ENCODE peak calls at places on chromosomes 2 and 18, in seven cellular contexts. O, U, M, E, C, F and X are unnamed samples.

GRCh38 chr2:39385172-39385571 is 51.9 kb downstream of the MAP4K3 start:
- DNase-seq in O (no peak), U (no peak), M (no peak), E (no peak), C (no peak), F (no peak), X (no peak)

GRCh38 chr2:109398616-109399015 is 215.2 kb downstream of the SEPTIN10 start:
- DNase-seq in O (no peak), U (no peak), M (peak; percentile 38), E (no peak), C (peak; percentile 51), F (no peak), X (no peak)

GRCh38 chr2:207663870-207664545 is 38.8 kb upstream of the METTL21A start:
- DNase-seq in O (no peak), U (no peak), M (no peak), E (no peak), C (no peak), F (no peak), X (no peak)

GRCh38 chr2:73896362-73897239 is 3.8 kb downstream of the ACTG2 start:
- DNase-seq in O (peak; percentile 42), U (no peak), M (peak; percentile 97), E (no peak), C (peak; percentile 70), F (no peak), X (peak; percentile 18)

GRCh38 chr2:43318791-43319190 is 92.4 kb upstream of the ZFP36L2 start:
- DNase-seq in O (no peak), U (no peak), M (peak; percentile 71), E (no peak), C (no peak), F (no peak), X (no peak)

GRCh38 chr2:216490061-216490460 is 8.6 kb upstream of the RPL37A start:
- DNase-seq in O (no peak), U (no peak), M (peak; percentile 81), E (no peak), C (no peak), F (no peak), X (no peak)

GRCh38 chr2:229164545-229165249 is 106.4 kb downstream of the PID1 start:
- DNase-seq in O (no peak), U (no peak), M (peak; percentile 34), E (no peak), C (no peak), F (no peak), X (no peak)

GRCh38 chr2:151762694-151763093 is 28.4 kb upstream of the NEB start:
- DNase-seq in O (no peak), U (no peak), M (peak; percentile 25), E (no peak), C (peak; percentile 16), F (no peak), X (no peak)

GRCh38 chr2:25405871-25406270 is 64.1 kb upstream of the DNMT3A start:
- DNase-seq in O (no peak), U (no peak), M (no peak), E (no peak), C (no peak), F (no peak), X (no peak)

GRCh38 chr2:213108308-213108707 is 43.1 kb downstream of the IKZF2 start:
- DNase-seq in O (no peak), U (no peak), M (no peak), E (no peak), C (no peak), F (no peak), X (no peak)

GRCh38 chr2:1299053-1299452 is 114.2 kb upstream of the TPO start:
- DNase-seq in O (no peak), U (no peak), M (no peak), E (no peak), C (no peak), F (no peak), X (no peak)

GRCh38 chr2:16400127-16400623 is 265.5 kb downstream of the CYRIA start:
- DNase-seq in O (no peak), U (no peak), M (no peak), E (no peak), C (no peak), F (no peak), X (no peak)

GRCh38 chr2:102052367-102052764 is 60.6 kb downstream of the IL1R2 start:
- DNase-seq in O (no peak), U (no peak), M (no peak), E (no peak), C (no peak), F (no peak), X (no peak)

GRCh38 chr18:79921984-79922965 is 29.2 kb downstream of the SLC66A2 start:
- DNase-seq in O (no peak), U (peak; percentile 41), M (no peak), E (no peak), C (no peak), F (peak; percentile 18), X (no peak)

GRCh38 chr2:150610670-150611279 is 123.3 kb upstream of the RND3 start:
- DNase-seq in O (peak; percentile 15), U (no peak), M (no peak), E (peak; percentile 64), C (no peak), F (no peak), X (peak; percentile 2)

GRCh38 chr18:36589857-36590543 is 238.8 kb downstream of the TPGS2 start:
- DNase-seq in O (no peak), U (no peak), M (peak; percentile 83), E (no peak), C (no peak), F (no peak), X (no peak)

GRCh38 chr18:36411745-36412168 is 114.2 kb downstream of the FHOD3 start:
- DNase-seq in O (no peak), U (no peak), M (no peak), E (peak; percentile 37), C (no peak), F (no peak), X (peak; percentile 28)

DNA sequence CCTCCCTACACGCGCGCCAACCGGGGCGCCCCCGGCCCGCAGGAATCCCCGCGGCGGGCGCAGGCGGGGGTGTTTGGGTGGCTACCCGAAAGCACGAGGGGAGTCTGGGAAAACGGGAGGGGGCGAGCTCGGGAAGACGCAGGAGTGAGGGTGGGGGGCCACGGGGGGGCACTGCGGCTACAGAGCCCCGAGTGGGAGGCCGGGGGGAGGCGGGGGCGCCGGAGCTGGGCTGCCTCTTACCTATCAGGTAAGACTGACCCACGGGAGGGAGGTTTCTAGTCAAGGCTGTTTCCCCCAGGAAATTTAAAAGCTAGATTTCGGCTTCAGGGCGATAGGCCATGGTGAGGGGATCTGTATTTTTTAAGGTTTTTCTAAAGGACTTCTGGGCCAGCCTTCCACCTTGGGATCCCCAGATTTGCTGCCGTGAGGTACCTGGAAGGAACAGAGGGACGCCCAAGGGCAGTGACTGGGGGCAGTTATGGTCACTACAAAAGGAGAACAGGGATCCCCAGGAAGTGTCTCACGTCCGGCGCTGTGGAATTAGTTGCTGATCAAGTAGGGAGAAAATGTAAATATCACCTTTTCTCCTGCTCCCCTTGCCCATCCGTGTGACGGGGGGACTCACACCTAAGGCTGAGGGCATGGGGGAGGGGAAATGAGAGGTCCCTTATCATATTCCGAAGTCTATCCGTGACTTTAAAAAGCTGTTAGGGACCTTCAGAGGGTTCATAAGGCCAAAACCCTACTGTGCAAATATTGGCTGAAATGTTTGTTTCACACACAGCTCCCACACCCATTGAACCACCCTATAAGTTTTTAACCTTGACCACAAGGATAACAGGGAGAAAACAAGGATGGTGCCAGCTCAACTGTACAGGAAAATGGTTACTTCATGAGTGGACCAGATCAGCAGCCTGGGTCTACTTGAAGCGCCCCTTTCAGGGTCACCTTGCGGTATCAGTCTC is 638 bp upstream of the IRS1 start:
- DNase-seq in O (peak; percentile 36), U (no peak), M (peak; percentile 34), E (no peak), C (no peak), F (peak; percentile 57), X (no peak)
- TF ChIP-seq CTCF in O (no peak), U (peak; percentile 75), M (no peak), E (peak; percentile 9), C (no peak), F (peak; percentile 24), X (peak; percentile 62)

GRCh38 chr2:78397198-78397597 is 628.3 kb upstream of the REG3G start:
- DNase-seq in O (no peak), U (no peak), M (no peak), E (no peak), C (no peak), F (no peak), X (no peak)
- TF ChIP-seq CTCF in O (no peak), U (no peak), M (no peak), E (no peak), C (no peak), F (no peak), X (no peak)

DNA sequence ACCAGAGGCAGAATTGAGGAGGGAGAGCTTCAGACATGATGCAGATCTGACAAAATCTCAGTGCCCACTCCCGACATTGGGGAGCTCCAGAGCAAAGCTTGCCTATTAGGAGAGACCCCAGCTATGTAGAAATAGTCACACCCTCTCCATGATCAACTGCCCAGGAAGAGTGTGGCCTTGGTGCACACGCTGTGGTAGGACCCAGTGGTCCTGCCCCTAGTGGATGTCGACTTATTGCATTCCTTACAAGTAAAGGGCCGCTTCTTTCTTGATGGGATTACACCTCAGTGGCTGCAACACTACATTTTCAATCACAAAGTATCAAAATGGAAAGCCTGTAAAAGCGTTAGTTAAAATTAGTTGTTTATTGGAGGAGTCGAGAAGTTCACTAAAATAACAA is 64.2 kb downstream of the VRK2 start:
- DNase-seq in O (no peak), U (no peak), M (no peak), E (no peak), C (no peak), F (no peak), X (no peak)
- TF ChIP-seq CTCF in O (no peak), U (no peak), M (no peak), E (no peak), C (no peak), F (no peak), X (no peak)

DNA sequence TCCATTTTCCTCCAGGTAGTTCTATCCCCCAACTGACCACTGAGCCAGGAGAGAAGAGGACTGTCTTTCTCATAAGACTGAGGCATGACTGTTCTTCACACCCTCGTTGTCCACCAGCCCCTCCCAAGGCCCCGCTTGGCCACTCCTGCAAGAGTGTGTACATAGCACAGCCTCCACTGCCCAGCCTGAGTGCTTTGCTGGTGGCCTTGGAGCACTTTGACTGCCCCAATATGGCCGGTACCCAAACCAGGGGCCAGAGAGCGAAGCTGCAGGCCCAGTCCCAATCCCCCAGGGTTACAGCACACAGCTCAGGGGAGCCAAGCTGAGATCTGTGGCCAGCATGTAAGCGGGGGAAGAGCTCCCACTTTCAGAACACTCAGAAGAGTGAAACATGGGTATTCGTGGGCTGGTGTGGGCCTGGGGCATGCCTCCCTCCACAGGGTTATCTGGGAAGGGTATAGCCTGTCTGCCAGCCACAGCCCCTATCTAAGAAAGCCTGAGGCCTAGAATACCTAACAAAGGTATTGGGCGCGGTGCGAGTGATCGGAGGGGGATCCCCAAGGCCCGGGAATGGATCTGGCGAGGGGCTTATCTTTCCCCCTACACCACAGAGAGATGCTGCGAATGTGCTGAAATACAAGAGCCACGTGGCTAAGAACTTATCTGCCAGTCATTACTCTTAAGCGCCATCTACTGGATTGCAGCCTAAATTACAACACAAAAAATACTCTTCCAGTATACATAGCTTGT is 163.8 kb downstream of the WDPCP start:
- DNase-seq in O (peak; percentile 32), U (peak; percentile 72), M (peak; percentile 12), E (no peak), C (no peak), F (no peak), X (peak; percentile 47)
- TF ChIP-seq CTCF in O (peak; percentile 48), U (peak; percentile 72), M (peak; percentile 65), E (peak; percentile 43), C (peak; percentile 33), F (peak; percentile 33), X (peak; percentile 25)

DNA sequence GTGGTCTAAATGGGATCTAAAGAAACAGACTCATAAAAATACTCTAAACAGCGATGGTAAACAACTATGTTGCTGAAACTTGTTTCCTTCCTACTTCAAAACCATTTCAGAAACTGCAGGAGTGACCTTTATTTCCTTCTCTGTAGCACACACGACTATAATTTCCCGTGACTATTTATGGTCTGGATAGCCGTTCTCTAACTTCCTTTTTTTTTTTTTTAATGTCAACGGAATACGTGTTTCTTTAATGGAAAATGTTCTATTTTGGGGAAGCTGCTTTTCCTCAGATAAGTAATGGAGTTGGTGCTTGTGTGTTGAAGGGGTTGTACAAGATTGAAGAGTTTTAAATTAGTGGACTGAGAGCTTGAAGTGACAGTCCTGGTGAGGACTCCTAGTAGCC is 224.1 kb downstream of the PHLPP1 start:
- DNase-seq in O (no peak), U (no peak), M (no peak), E (no peak), C (no peak), F (no peak), X (no peak)
- TF ChIP-seq CTCF in O (no peak), U (no peak), M (no peak), E (no peak), C (no peak), F (no peak), X (no peak)